ENCODE peak calls at places on chromosomes 5 and 9, in five cellular contexts. L is astrocyte of the cerebellum, B is Calu3, J is ovary, Q is T-helper 1 cell. U is an unnamed sample.

GRCh38 chr9:93522736-93523135 is 53.6 kb upstream of the PHF2 start:
- DNase-seq in L (no peak), B (no peak), J (no peak), Q (no peak), U (no peak)

GRCh38 chr5:180785794-180786221 is 16.8 kb downstream of the MGAT1 start:
- DNase-seq in L (peak; percentile 64), B (peak; percentile 53), J (peak; percentile 63), Q (no peak), U (no peak)

GRCh38 chr5:43729846-43730478 is 127.0 kb downstream of the NNT start:
- DNase-seq in L (no peak), B (no peak), J (no peak), Q (no peak), U (no peak)

GRCh38 chr5:126987271-126987899 is 43.0 kb downstream of the MARCHF3 start:
- DNase-seq in L (no peak), B (no peak), J (no peak), Q (no peak), U (no peak)

GRCh38 chr5:164191240-164191639 is 685.8 kb downstream of the MAT2B start:
- DNase-seq in L (peak; percentile 35), B (peak; percentile 79), J (no peak), Q (no peak), U (no peak)

GRCh38 chr9:121676916-121677315 is 25.5 kb downstream of the DAB2IP start:
- DNase-seq in L (no peak), B (no peak), J (no peak), Q (no peak), U (no peak)

GRCh38 chr9:28774433-28775029 is 1201.2 kb upstream of the C9orf72 start:
- DNase-seq in L (peak; percentile 24), B (no peak), J (no peak), Q (no peak), U (no peak)

GRCh38 chr5:173331287-173331686 is 3.1 kb upstream of the STC2 start:
- DNase-seq in L (no peak), B (no peak), J (no peak), Q (no peak), U (no peak)

GRCh38 chr9:136059851-136060670 is 35.0 kb downstream of the NACC2 start:
- DNase-seq in L (peak; percentile 67), B (no peak), J (peak; percentile 15), Q (no peak), U (peak; percentile 44)

GRCh38 chr5:1103505-1104326 is 8.1 kb downstream of the SLC12A7 start:
- DNase-seq in L (no peak), B (no peak), J (peak; percentile 62), Q (no peak), U (peak; percentile 78)

GRCh38 chr5:115439042-115439441 is 105.5 kb downstream of the FEM1C start:
- DNase-seq in L (no peak), B (no peak), J (no peak), Q (no peak), U (no peak)

GRCh38 chr5:88656196-88656935 is 226.6 kb downstream of the MEF2C start:
- DNase-seq in L (no peak), B (no peak), J (no peak), Q (no peak), U (no peak)

GRCh38 chr5:151126199-151126645 is 31.4 kb downstream of the ANXA6 start:
- DNase-seq in L (peak; percentile 16), B (peak; percentile 86), J (peak; percentile 75), Q (peak; percentile 59), U (peak; percentile 89)

GRCh38 chr5:75053286-75054109 is 1.1 kb upstream of the GCNT4 start:
- DNase-seq in L (no peak), B (peak; percentile 76), J (peak; percentile 68), Q (peak; percentile 43), U (peak; percentile 84)

GRCh38 chr5:74895906-74896305 is 29.7 kb upstream of the FAM169A start:
- DNase-seq in L (peak; percentile 91), B (no peak), J (peak; percentile 47), Q (no peak), U (no peak)

GRCh38 chr5:125295405-125295872 is 549.0 kb upstream of the ZNF608 start:
- DNase-seq in L (peak; percentile 15), B (no peak), J (no peak), Q (no peak), U (no peak)

GRCh38 chr5:8906303-8906967 is 639.4 kb downstream of the SEMA5A start:
- DNase-seq in L (peak; percentile 41), B (peak; percentile 11), J (no peak), Q (no peak), U (no peak)

GRCh38 chr9:96556701-96557461 is 62.8 kb downstream of the CDC14B start:
- DNase-seq in L (no peak), B (no peak), J (no peak), Q (no peak), U (peak; percentile 67)

GRCh38 chr9:8070779-8071444 is 271.3 kb upstream of the DMAC1 start:
- DNase-seq in L (no peak), B (no peak), J (no peak), Q (no peak), U (no peak)

GRCh38 chr5:177086918-177087706 is 397 bp downstream of the FGFR4 start:
- DNase-seq in L (no peak), B (peak; percentile 99), J (peak; percentile 81), Q (peak; percentile 49), U (no peak)

GRCh38 chr9:34072868-34073590 is 24.3 kb upstream of the UBAP2 start:
- DNase-seq in L (peak; percentile 81), B (peak; percentile 51), J (no peak), Q (no peak), U (no peak)

GRCh38 chr5:171820561-171820960 is 34.9 kb downstream of the SMIM23 start:
- DNase-seq in L (no peak), B (no peak), J (no peak), Q (no peak), U (no peak)

GRCh38 chr5:171309276-171309525 is 153 bp downstream of the TLX3 start:
- DNase-seq in L (no peak), B (no peak), J (no peak), Q (no peak), U (no peak)

U was measured in aorta.